ENCODE peak calls at places on chromosomes 1 and 21, in five cellular contexts. One of them, this sample, is unnamed. For H3K4me1, the result is how much of the 10 kb centered on the place peaks cover.

GRCh38 chr1:203807211-203807610 is 11.8 kb downstream of the ZBED6 start:
- DNase-seq in heart left ventricle: no peak
- DNase-seq in Panc1: no peak
- DNase-seq in Peyer's patch: no peak
- DNase-seq in cardiac muscle cell: no peak
- DNase-seq in this sample: no peak

GRCh38 chr1:45067806-45068205 is 55.8 kb downstream of the UROD start:
- DNase-seq in heart left ventricle: no peak
- DNase-seq in Panc1: no peak
- DNase-seq in Peyer's patch: no peak
- DNase-seq in cardiac muscle cell: no peak
- DNase-seq in this sample: no peak

GRCh38 chr1:183881387-183882084 is 76.6 kb downstream of the RGL1 start:
- DNase-seq in heart left ventricle: peak
- DNase-seq in Panc1: no peak
- DNase-seq in Peyer's patch: no peak
- DNase-seq in cardiac muscle cell: peak
- DNase-seq in this sample: no peak

GRCh38 chr1:43617668-43618067 is 32.3 kb upstream of the KDM4A start:
- DNase-seq in heart left ventricle: no peak
- DNase-seq in Panc1: no peak
- DNase-seq in Peyer's patch: no peak
- DNase-seq in cardiac muscle cell: no peak
- DNase-seq in this sample: no peak

GRCh38 chr21:35324372-35325220 is 275.5 kb upstream of the RUNX1 start:
- DNase-seq in heart left ventricle: no peak
- DNase-seq in Panc1: no peak
- DNase-seq in Peyer's patch: no peak
- DNase-seq in cardiac muscle cell: no peak
- DNase-seq in this sample: no peak

GRCh38 chr1:1903224-1903623 is 11.8 kb upstream of the CALML6 start:
- DNase-seq in heart left ventricle: no peak
- DNase-seq in Panc1: no peak
- DNase-seq in Peyer's patch: no peak
- DNase-seq in cardiac muscle cell: no peak
- DNase-seq in this sample: no peak

GRCh38 chr1:225863167-225863566 is 19.0 kb downstream of the TMEM63A start:
- DNase-seq in heart left ventricle: no peak
- DNase-seq in Panc1: no peak
- DNase-seq in Peyer's patch: no peak
- DNase-seq in cardiac muscle cell: no peak
- DNase-seq in this sample: no peak

GRCh38 chr1:108503062-108503740 is 53.1 kb downstream of the NBPF6 start:
- DNase-seq in heart left ventricle: no peak
- DNase-seq in Panc1: no peak
- DNase-seq in Peyer's patch: no peak
- DNase-seq in cardiac muscle cell: peak
- DNase-seq in this sample: no peak

GRCh38 chr1:3981746-3982505 is 81.9 kb upstream of the C1orf174 start:
- DNase-seq in heart left ventricle: no peak
- DNase-seq in Panc1: no peak
- DNase-seq in Peyer's patch: no peak
- DNase-seq in cardiac muscle cell: no peak
- DNase-seq in this sample: no peak

GRCh38 chr1:241627453-241628329 is 12.5 kb downstream of the CHML start:
- DNase-seq in heart left ventricle: no peak
- DNase-seq in Panc1: no peak
- DNase-seq in Peyer's patch: no peak
- DNase-seq in cardiac muscle cell: peak
- DNase-seq in this sample: no peak

GRCh38 chr1:114116086-114116485 is 37.6 kb downstream of the SYT6 start:
- DNase-seq in heart left ventricle: no peak
- DNase-seq in Panc1: no peak
- DNase-seq in Peyer's patch: no peak
- DNase-seq in cardiac muscle cell: no peak
- DNase-seq in this sample: no peak

GRCh38 chr1:145863272-145863671 is 4.4 kb upstream of the PIAS3 start:
- DNase-seq in heart left ventricle: no peak
- DNase-seq in Panc1: no peak
- DNase-seq in Peyer's patch: no peak
- DNase-seq in cardiac muscle cell: no peak
- DNase-seq in this sample: no peak

GRCh38 chr1:154998818-154999650 is 3.6 kb upstream of the ZBTB7B start:
- DNase-seq in heart left ventricle: peak
- DNase-seq in Panc1: no peak
- DNase-seq in Peyer's patch: peak
- DNase-seq in cardiac muscle cell: peak
- DNase-seq in this sample: no peak

GRCh38 chr1:11364170-11364569 is 91.2 kb downstream of the UBIAD1 start:
- DNase-seq in heart left ventricle: no peak
- DNase-seq in Panc1: no peak
- DNase-seq in Peyer's patch: no peak
- DNase-seq in cardiac muscle cell: no peak
- DNase-seq in this sample: no peak

GRCh38 chr1:88302843-88303486 is 381.1 kb upstream of the PKN2 start:
- DNase-seq in heart left ventricle: no peak
- DNase-seq in Panc1: peak
- DNase-seq in Peyer's patch: no peak
- DNase-seq in cardiac muscle cell: peak
- DNase-seq in this sample: no peak

GRCh38 chr1:1033731-1034437 is 14.0 kb downstream of the AGRN start:
- DNase-seq in heart left ventricle: no peak
- DNase-seq in Panc1: no peak
- DNase-seq in Peyer's patch: no peak
- DNase-seq in cardiac muscle cell: peak
- DNase-seq in this sample: no peak

GRCh38 chr1:214316597-214316996 is 35.6 kb downstream of the SMYD2 start:
- DNase-seq in heart left ventricle: peak
- DNase-seq in Panc1: no peak
- DNase-seq in Peyer's patch: no peak
- DNase-seq in cardiac muscle cell: no peak
- DNase-seq in this sample: no peak

GRCh38 chr1:161044908-161045748 is 649 bp downstream of the USF1 start:
- DNase-seq in heart left ventricle: peak
- DNase-seq in Panc1: no peak
- DNase-seq in Peyer's patch: peak
- DNase-seq in cardiac muscle cell: peak
- DNase-seq in this sample: no peak

GRCh38 chr1:48823161-48823560 is 46.5 kb upstream of the BEND5 start:
- DNase-seq in heart left ventricle: peak
- DNase-seq in Panc1: no peak
- DNase-seq in Peyer's patch: no peak
- DNase-seq in cardiac muscle cell: peak
- DNase-seq in this sample: no peak

GRCh38 chr1:160781914-160782689 is 13.9 kb upstream of the LY9 start:
- DNase-seq in heart left ventricle: no peak
- DNase-seq in Panc1: no peak
- DNase-seq in Peyer's patch: no peak
- DNase-seq in cardiac muscle cell: no peak
- DNase-seq in this sample: no peak

GRCh38 chr21:29645666-29646553 is 293.9 kb downstream of the GRIK1 start:
- DNase-seq in heart left ventricle: no peak
- DNase-seq in Panc1: no peak
- DNase-seq in Peyer's patch: no peak
- DNase-seq in cardiac muscle cell: no peak
- DNase-seq in this sample: no peak

GRCh38 chr1:23168462-23169218 is at the start of gene LUZP1:
- DNase-seq in heart left ventricle: peak
- DNase-seq in Panc1: no peak
- DNase-seq in Peyer's patch: peak
- DNase-seq in cardiac muscle cell: peak
- DNase-seq in this sample: peak
- H3K4me1 ChIP-seq in heart left ventricle: under half
- H3K4me1 ChIP-seq in Panc1: under half
- H3K4me1 ChIP-seq in Peyer's patch: under half
- H3K4me1 ChIP-seq in cardiac muscle cell: under half
- H3K4me1 ChIP-seq in this sample: under half

GRCh38 chr1:162284206-162284955 is 92.3 kb downstream of the SPATA46 start:
- DNase-seq in heart left ventricle: no peak
- DNase-seq in Panc1: no peak
- DNase-seq in Peyer's patch: no peak
- DNase-seq in cardiac muscle cell: no peak
- DNase-seq in this sample: no peak
- H3K4me1 ChIP-seq in heart left ventricle: under half
- H3K4me1 ChIP-seq in Panc1: under half
- H3K4me1 ChIP-seq in Peyer's patch: under half
- H3K4me1 ChIP-seq in cardiac muscle cell: under half
- H3K4me1 ChIP-seq in this sample: under half

GRCh38 chr1:34907487-34908090 is 21.9 kb downstream of the DLGAP3 start:
- DNase-seq in heart left ventricle: no peak
- DNase-seq in Panc1: no peak
- DNase-seq in Peyer's patch: no peak
- DNase-seq in cardiac muscle cell: peak
- DNase-seq in this sample: no peak
- H3K4me1 ChIP-seq in heart left ventricle: under half
- H3K4me1 ChIP-seq in Panc1: under half
- H3K4me1 ChIP-seq in Peyer's patch: under half
- H3K4me1 ChIP-seq in cardiac muscle cell: under half
- H3K4me1 ChIP-seq in this sample: under half

GRCh38 chr21:32962286-32962685 is 63.4 kb upstream of the OLIG2 start:
- DNase-seq in heart left ventricle: no peak
- DNase-seq in Panc1: no peak
- DNase-seq in Peyer's patch: no peak
- DNase-seq in cardiac muscle cell: peak
- DNase-seq in this sample: no peak
- H3K4me1 ChIP-seq in heart left ventricle: under half
- H3K4me1 ChIP-seq in Panc1: under half
- H3K4me1 ChIP-seq in Peyer's patch: under half
- H3K4me1 ChIP-seq in cardiac muscle cell: under half
- H3K4me1 ChIP-seq in this sample: under half

GRCh38 chr1:68308034-68308433 is 75.7 kb upstream of the WLS start:
- DNase-seq in heart left ventricle: no peak
- DNase-seq in Panc1: no peak
- DNase-seq in Peyer's patch: no peak
- DNase-seq in cardiac muscle cell: peak
- DNase-seq in this sample: no peak
- H3K4me1 ChIP-seq in heart left ventricle: under half
- H3K4me1 ChIP-seq in Panc1: under half
- H3K4me1 ChIP-seq in Peyer's patch: under half
- H3K4me1 ChIP-seq in cardiac muscle cell: under half
- H3K4me1 ChIP-seq in this sample: under half

DNA sequence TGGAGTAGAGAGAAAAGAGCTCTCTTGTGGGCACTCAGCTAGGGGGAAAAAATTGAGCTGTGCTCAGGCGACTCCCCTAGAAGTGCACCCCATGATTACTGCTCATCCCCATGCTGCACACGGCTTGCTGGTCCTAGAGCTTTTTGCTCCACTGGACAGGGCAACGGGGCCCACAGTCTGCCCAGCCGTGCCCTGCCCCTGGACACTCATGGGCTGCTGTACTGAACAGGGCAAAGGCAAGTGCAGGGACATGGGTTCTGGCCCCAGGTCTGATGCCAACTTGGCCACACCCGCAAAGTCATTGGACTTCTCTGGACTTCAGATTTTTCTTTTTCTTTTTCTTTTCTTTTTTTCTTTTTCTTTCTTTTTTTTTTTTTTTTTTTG is 42.8 kb upstream of the TARBP1 start:
- DNase-seq in heart left ventricle: no peak
- DNase-seq in Panc1: no peak
- DNase-seq in Peyer's patch: no peak
- DNase-seq in cardiac muscle cell: no peak
- DNase-seq in this sample: no peak
- H3K4me1 ChIP-seq in heart left ventricle: half or more
- H3K4me1 ChIP-seq in Panc1: under half
- H3K4me1 ChIP-seq in Peyer's patch: under half
- H3K4me1 ChIP-seq in cardiac muscle cell: under half
- H3K4me1 ChIP-seq in this sample: under half

GRCh38 chr1:31617917-31618746 is 643 bp downstream of the HCRTR1 start:
- DNase-seq in heart left ventricle: peak
- DNase-seq in Panc1: no peak
- DNase-seq in Peyer's patch: no peak
- DNase-seq in cardiac muscle cell: peak
- DNase-seq in this sample: no peak
- H3K4me1 ChIP-seq in heart left ventricle: under half
- H3K4me1 ChIP-seq in Panc1: under half
- H3K4me1 ChIP-seq in Peyer's patch: under half
- H3K4me1 ChIP-seq in cardiac muscle cell: under half
- H3K4me1 ChIP-seq in this sample: under half